ENCODE peak calls at places on chromosomes 4 and X, in eight cellular contexts. T is psoas muscle; E is transverse colon; B is mesenchymal stem cell; D is ACHN; X is H9; S is naive thymus-derived CD8-positive, alpha-beta T cell; I is astrocyte of the hippocampus. V is an unnamed sample.

GRCh38 chr4:184732126-184732525 is 1.8 kb downstream of the CENPU start:
- DNase-seq in T (no peak), E (no peak), X (no peak), B (no peak), I (peak; percentile 44), S (no peak), D (no peak), V (no peak)

GRCh38 chr4:1183985-1184773 is 11.8 kb upstream of the SPON2 start:
- DNase-seq in D (no peak), S (no peak), I (no peak), X (no peak), E (no peak), B (no peak), T (no peak), V (no peak)

GRCh38 chr4:144644368-144645101 is 1.4 kb upstream of the HHIP start:
- DNase-seq in E (no peak), S (no peak), T (no peak), I (no peak), X (no peak), D (no peak), B (no peak), V (no peak)

GRCh38 chr4:121370729-121371325 is 10.0 kb downstream of the QRFPR start:
- DNase-seq in B (peak; percentile 44), T (no peak), S (no peak), D (peak; percentile 53), I (peak; percentile 58), E (peak; percentile 11), X (no peak), V (peak; percentile 43)

GRCh38 chr4:76897522-76898384 is at the start of gene SOWAHB:
- DNase-seq in I (peak; percentile 39), E (peak; percentile 93), S (peak; percentile 32), D (peak; percentile 12), B (no peak), T (peak; percentile 19), X (peak; percentile 86), V (no peak)

GRCh38 chr4:128141866-128142265 is 80.8 kb downstream of the LARP1B start:
- DNase-seq in D (no peak), I (no peak), B (no peak), E (no peak), S (no peak), X (no peak), T (no peak), V (no peak)

GRCh38 chr4:9703391-9703790 is 78.0 kb upstream of the DRD5 start:
- DNase-seq in E (peak; percentile 83), B (no peak), T (peak; percentile 44), S (peak; percentile 54), D (peak; percentile 50), X (peak; percentile 87), I (peak; percentile 25), V (no peak)

GRCh38 chr4:12126476-12126875 is 697.8 kb upstream of the HS3ST1 start:
- DNase-seq in T (no peak), X (no peak), D (no peak), B (no peak), E (no peak), S (no peak), I (no peak), V (no peak)

GRCh38 chr4:76212301-76212700 is 1.3 kb downstream of the SCARB2 start:
- DNase-seq in T (no peak), X (no peak), D (no peak), E (no peak), B (no peak), I (peak; percentile 58), S (no peak), V (no peak)

GRCh38 chr4:145760961-145761929 is 81.3 kb downstream of the C4orf51 start:
- DNase-seq in E (no peak), B (no peak), T (no peak), D (no peak), X (no peak), I (no peak), S (no peak), V (no peak)

GRCh38 chr4:76909711-76910110 is 11.8 kb upstream of the SOWAHB start:
- DNase-seq in B (no peak), D (no peak), X (no peak), I (no peak), T (no peak), E (no peak), S (no peak), V (no peak)

GRCh38 chr4:116885579-116885978 is 199.8 kb downstream of the TRAM1L1 start:
- DNase-seq in X (no peak), B (no peak), I (no peak), S (no peak), E (no peak), T (no peak), D (no peak), V (no peak)

GRCh38 chr4:7295201-7295916 is 103.0 kb downstream of the SORCS2 start:
- DNase-seq in T (peak; percentile 24), S (no peak), I (peak; percentile 51), B (no peak), D (no peak), X (no peak), E (peak; percentile 34), V (no peak)

GRCh38 chr4:2823671-2824328 is 19.8 kb upstream of the ADD1 start:
- DNase-seq in S (no peak), I (no peak), X (no peak), B (no peak), T (peak; percentile 9), E (no peak), D (no peak), V (no peak)

GRCh38 chr4:168892456-168892855 is 117.6 kb downstream of the CBR4 start:
- DNase-seq in S (no peak), T (no peak), X (no peak), D (no peak), I (no peak), E (no peak), B (no peak), V (no peak)

GRCh38 chr4:94603170-94603747 is 151.5 kb downstream of the PDLIM5 start:
- DNase-seq in X (no peak), B (peak; percentile 80), T (no peak), E (no peak), D (peak; percentile 3), S (no peak), I (peak; percentile 63), V (no peak)

GRCh38 chrX:29858714-29859113 is 356.6 kb upstream of the MAGEB2 start:
- DNase-seq in X (no peak), B (no peak), I (peak; percentile 43), D (no peak), T (no peak), S (no peak), E (no peak), V (no peak)

GRCh38 chr4:26058537-26058936 is 144.5 kb downstream of the SMIM20 start:
- DNase-seq in D (no peak), T (no peak), B (no peak), S (no peak), E (no peak), I (peak; percentile 59), X (no peak), V (no peak)

GRCh38 chr4:110533940-110534339 is 58.0 kb downstream of the ENPEP start:
- DNase-seq in X (no peak), S (no peak), T (no peak), D (peak; percentile 55), E (no peak), B (peak; percentile 99), I (peak; percentile 93), V (peak; percentile 95)

V was measured in astrocyte of the cerebellum.